ENCODE peak calls at places on chromosomes 4 and X, in six cellular contexts. T, U, O, M, N and R are unnamed samples.
A peak's percentile ranks its signal among the peaks of the same experiment; 100 is the strongest.

GRCh38 chr4:154490589-154491340 is 834 bp downstream of the DCHS2 start:
- DNase-seq in T (no peak), U (no peak), O (no peak), M (no peak), N (peak; percentile 28), R (no peak)

GRCh38 chr4:152936446-152937279 is 540 bp downstream of the FHDC1 start:
- DNase-seq in T (no peak), U (peak; percentile 18), O (peak; percentile 21), M (peak; percentile 16), N (no peak), R (no peak)

GRCh38 chr4:3437998-3438846 is 3.5 kb upstream of the HGFAC start:
- DNase-seq in T (no peak), U (no peak), O (no peak), M (no peak), N (no peak), R (no peak)

GRCh38 chrX:16005899-16006298 is 117.5 kb upstream of the GRPR start:
- DNase-seq in T (no peak), U (no peak), O (no peak), M (no peak), N (no peak), R (no peak)

GRCh38 chr4:33031328-33031727 is 2311.2 kb downstream of the PCDH7 start:
- DNase-seq in T (no peak), U (no peak), O (no peak), M (no peak), N (no peak), R (no peak)

GRCh38 chr4:100722866-100723459 is 205.1 kb upstream of the EMCN start:
- DNase-seq in T (no peak), U (no peak), O (no peak), M (no peak), N (no peak), R (no peak)

GRCh38 chr4:92359481-92359880 is 55.7 kb downstream of the GRID2 start:
- DNase-seq in T (no peak), U (no peak), O (peak; percentile 1), M (no peak), N (no peak), R (no peak)

GRCh38 chr4:24160358-24160757 is 270.5 kb upstream of the PPARGC1A start:
- DNase-seq in T (no peak), U (no peak), O (no peak), M (no peak), N (no peak), R (no peak)

GRCh38 chrX:129719931-129720520 is 18.8 kb upstream of the XPNPEP2 start:
- DNase-seq in T (no peak), U (no peak), O (peak; percentile 54), M (no peak), N (no peak), R (no peak)

GRCh38 chrX:153818571-153819397 is 11.6 kb downstream of the PDZD4 start:
- DNase-seq in T (no peak), U (no peak), O (peak; percentile 23), M (no peak), N (no peak), R (no peak)

GRCh38 chrX:129641941-129642340 is 12.8 kb downstream of the APLN start:
- DNase-seq in T (no peak), U (no peak), O (no peak), M (peak; percentile 51), N (no peak), R (no peak)

GRCh38 chrX:425056-425455 is 38.3 kb upstream of the PPP2R3B start:
- DNase-seq in T (no peak), U (no peak), O (no peak), M (no peak), N (no peak), R (no peak)

GRCh38 chr4:97493815-97494518 is 649.3 kb downstream of the STPG2 start:
- DNase-seq in T (peak; percentile 76), U (no peak), O (no peak), M (no peak), N (no peak), R (no peak)

GRCh38 chr4:175927121-175927520 is 115.1 kb upstream of the GPM6A start:
- DNase-seq in T (no peak), U (no peak), O (no peak), M (no peak), N (no peak), R (no peak)

GRCh38 chrX:49754238-49754857 is 58.6 kb upstream of the PAGE1 start:
- DNase-seq in T (peak; percentile 10), U (peak; percentile 53), O (peak; percentile 32), M (peak; percentile 28), N (peak; percentile 42), R (peak; percentile 20)

GRCh38 chr4:172725581-172725980 is 443.0 kb upstream of the GALNT7 start:
- DNase-seq in T (no peak), U (peak; percentile 74), O (no peak), M (peak; percentile 25), N (no peak), R (no peak)

GRCh38 chrX:40103565-40104323 is 6.0 kb upstream of the BCOR start:
- DNase-seq in T (no peak), U (no peak), O (no peak), M (no peak), N (no peak), R (no peak)
- H3K4me1 ChIP-seq in T (peaks cover 66% of the 10 kb centered on the region), U (peaks cover 29% of the 10 kb centered on the region), O (peaks cover 13% of the 10 kb centered on the region), M (peaks cover 7% of the 10 kb centered on the region), N (no peaks in the 10 kb centered on the region), R (peaks cover 9% of the 10 kb centered on the region)

GRCh38 chrX:135984220-135984619 is 1.0 kb upstream of the SLC9A6 start:
- DNase-seq in T (no peak), U (no peak), O (no peak), M (no peak), N (no peak), R (no peak)
- H3K4me3 ChIP-seq in T (no peak overlapping the region), U (no peak overlapping the region), O (no peak overlapping the region), M (peak overlapping the region; percentile 87), N (peak overlapping the region; percentile 72), R (peak overlapping the region; percentile 61)

GRCh38 chr4:42626629-42627028 is 30.3 kb downstream of the ATP8A1 start:
- DNase-seq in T (no peak), U (no peak), O (no peak), M (no peak), N (no peak), R (no peak)

GRCh38 chr4:42630908-42631307 is 26.0 kb downstream of the ATP8A1 start:
- DNase-seq in T (no peak), U (no peak), O (no peak), M (no peak), N (no peak), R (no peak)

GRCh38 chr4:42625366-42625765 is 31.5 kb downstream of the ATP8A1 start:
- DNase-seq in T (no peak), U (no peak), O (no peak), M (no peak), N (no peak), R (no peak)

GRCh38 chr4:42628740-42629139 is 28.2 kb downstream of the ATP8A1 start:
- DNase-seq in T (no peak), U (no peak), O (no peak), M (no peak), N (no peak), R (no peak)

DNA sequence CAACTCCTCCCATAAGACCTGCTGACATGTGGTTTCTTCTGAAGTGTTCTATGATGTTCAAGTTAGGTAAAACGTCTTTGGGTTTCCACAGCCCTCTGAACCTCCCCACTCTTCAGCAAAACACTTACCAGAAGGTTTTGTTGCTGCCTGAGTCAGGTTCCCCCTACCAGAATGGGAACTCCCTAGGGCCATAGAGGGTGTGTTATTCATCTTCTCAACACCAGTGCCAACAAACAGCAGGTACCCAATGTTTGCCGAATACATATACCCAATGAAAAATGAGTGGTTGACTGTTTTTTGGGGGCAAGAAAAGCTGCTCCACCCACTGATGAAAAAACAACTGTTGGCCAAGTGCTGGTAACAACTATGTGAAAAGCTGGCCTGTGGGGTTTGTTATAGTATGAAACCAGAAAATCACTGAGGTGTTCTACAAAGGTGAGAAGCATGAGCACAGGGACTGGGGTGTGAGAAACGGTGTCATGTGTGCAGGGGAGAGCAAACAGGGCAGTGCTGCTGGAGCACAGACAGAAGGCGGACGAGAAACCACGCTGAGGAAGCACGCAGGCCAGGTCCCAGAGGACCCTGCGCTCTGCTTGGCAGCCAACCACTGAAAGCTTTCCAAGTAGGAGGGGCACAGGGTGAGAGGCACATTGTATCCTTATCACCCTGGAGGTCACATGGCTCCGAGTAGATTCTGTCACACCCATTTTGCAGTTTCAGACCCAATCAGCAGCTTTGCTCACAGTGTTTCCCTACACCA is 28.8 kb downstream of the ATP8A1 start:
- DNase-seq in T (no peak), U (peak; percentile 0), O (no peak), M (no peak), N (peak; percentile 45), R (peak; percentile 83)
- TF ChIP-seq POLR2A in T (no peak), U (no peak), O (no peak), M (no peak), N (no peak), R (no peak)

GRCh38 chr4:8053688-8054449 is 104.7 kb downstream of the ABLIM2 start:
- DNase-seq in T (no peak), U (no peak), O (no peak), M (no peak), N (no peak), R (no peak)
- H3K4me1 ChIP-seq in T (no peaks in the 10 kb centered on the region), U (no peaks in the 10 kb centered on the region), O (no peaks in the 10 kb centered on the region), M (no peaks in the 10 kb centered on the region), N (no peaks in the 10 kb centered on the region), R (peaks cover 51% of the 10 kb centered on the region)

DNA sequence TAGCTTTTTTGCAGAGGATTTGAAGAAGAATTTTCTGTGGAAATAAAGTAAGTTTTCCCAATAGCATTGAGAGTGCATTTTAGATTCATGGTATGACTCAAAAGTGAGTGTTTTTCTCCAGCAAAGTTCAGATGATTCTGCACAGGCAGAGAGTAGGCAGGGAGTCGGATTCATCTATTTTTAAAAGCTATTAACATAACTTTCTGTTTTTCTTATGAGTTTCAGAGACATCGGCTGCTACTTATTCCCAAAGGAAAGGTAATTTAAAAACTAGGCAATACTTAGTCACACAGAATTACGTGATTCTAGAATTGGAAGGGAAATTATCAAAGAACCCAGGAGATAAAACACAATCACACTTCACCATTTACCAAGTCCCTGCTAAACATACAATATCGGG is 4.4 kb downstream of the CCDC110 start:
- DNase-seq in T (no peak), U (no peak), O (no peak), M (peak; percentile 57), N (no peak), R (no peak)
- H3K4me3 ChIP-seq in T (no peak overlapping the region), U (no peak overlapping the region), O (no peak overlapping the region), M (no peak overlapping the region), N (no peak overlapping the region), R (no peak overlapping the region)

DNA sequence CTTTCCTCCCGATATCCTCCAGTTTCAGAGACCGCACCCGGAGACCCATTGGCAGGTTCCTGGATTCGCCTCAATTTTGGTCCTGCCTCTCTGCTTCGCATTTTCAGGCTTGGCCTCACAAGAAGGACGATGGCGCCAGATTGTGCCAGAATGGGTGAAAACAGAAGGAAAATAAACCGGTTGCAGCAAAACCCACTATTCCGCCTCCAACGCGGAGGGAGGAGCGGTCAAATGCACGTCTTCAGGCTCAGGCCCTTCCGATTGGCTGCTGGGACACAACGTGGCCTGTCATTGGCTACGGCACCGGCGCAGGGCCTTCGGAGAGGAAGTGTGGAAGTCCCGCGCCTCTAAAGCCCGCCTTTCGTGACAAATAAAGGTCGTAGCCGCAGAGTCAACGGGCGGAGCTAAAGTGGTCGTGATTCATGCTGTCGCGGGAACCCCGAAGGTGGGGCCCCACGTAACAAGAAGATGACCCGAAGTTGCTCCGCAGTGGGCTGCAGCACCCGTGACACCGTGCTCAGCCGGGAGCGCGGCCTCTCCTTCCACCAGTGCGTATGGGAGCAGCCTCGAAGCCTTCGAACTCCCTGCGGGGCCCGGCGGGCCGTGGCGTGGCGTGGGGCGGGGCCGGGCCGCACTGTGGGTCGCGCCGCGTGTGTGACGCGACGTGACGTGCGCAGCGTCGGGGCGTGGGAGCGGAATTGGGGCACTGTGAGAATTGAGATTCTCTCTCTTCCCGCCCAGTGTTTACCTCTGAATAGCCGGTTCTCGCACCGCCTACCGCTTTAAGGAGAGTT is at the start of gene THAP9:
- DNase-seq in T (peak; percentile 99), U (peak; percentile 99), O (peak; percentile 100), M (peak; percentile 100), N (peak; percentile 98), R (peak; percentile 99)
- TF ChIP-seq POLR2A in T (peak; percentile 92), U (peak; percentile 57), O (peak; percentile 75), M (peak; percentile 96), N (peak; percentile 75), R (peak; percentile 89)